ENCODE peak calls at places on chromosomes 11 and 22, in five cellular contexts. One of them, this sample, is unnamed.

GRCh38 chr11:97683733-97684132 is 1293.9 kb downstream of the JRKL start:
- DNase-seq in HepG2: peak
- DNase-seq in K562: peak
- DNase-seq in HCT116: no peak
- DNase-seq in H1: peak
- DNase-seq in this sample: no peak

GRCh38 chr11:32809313-32809712 is 14.9 kb upstream of the CCDC73 start:
- DNase-seq in K562: peak
- DNase-seq in HCT116: peak
- DNase-seq in HepG2: peak
- DNase-seq in H1: peak
- DNase-seq in this sample: no peak

GRCh38 chr11:79078999-79079398 is 361.8 kb downstream of the TENM4 start:
- DNase-seq in K562: no peak
- DNase-seq in HCT116: no peak
- DNase-seq in H1: no peak
- DNase-seq in HepG2: no peak
- DNase-seq in this sample: no peak

GRCh38 chr22:18927573-18927972 is 8.5 kb downstream of the PRODH start:
- DNase-seq in K562: no peak
- DNase-seq in HCT116: no peak
- DNase-seq in HepG2: no peak
- DNase-seq in H1: no peak
- DNase-seq in this sample: no peak

GRCh38 chr11:35190804-35191348 is 51.9 kb downstream of the CD44 start:
- DNase-seq in HCT116: no peak
- DNase-seq in HepG2: peak
- DNase-seq in H1: no peak
- DNase-seq in K562: no peak
- DNase-seq in this sample: no peak

GRCh38 chr11:2099523-2100316 is 39.5 kb downstream of the IGF2 start:
- DNase-seq in HCT116: no peak
- DNase-seq in H1: no peak
- DNase-seq in HepG2: no peak
- DNase-seq in K562: no peak
- DNase-seq in this sample: no peak

GRCh38 chr11:128463386-128463829 is 124.0 kb downstream of the ETS1 start:
- DNase-seq in H1: no peak
- DNase-seq in HepG2: no peak
- DNase-seq in K562: no peak
- DNase-seq in HCT116: no peak
- DNase-seq in this sample: no peak

GRCh38 chr11:94539420-94539819 is 4.3 kb upstream of the FUT4 start:
- DNase-seq in HCT116: no peak
- DNase-seq in HepG2: no peak
- DNase-seq in H1: no peak
- DNase-seq in K562: no peak
- DNase-seq in this sample: no peak

GRCh38 chr11:123546515-123546914 is 107.9 kb downstream of the SCN3B start:
- DNase-seq in HCT116: no peak
- DNase-seq in H1: no peak
- DNase-seq in K562: no peak
- DNase-seq in HepG2: no peak
- DNase-seq in this sample: no peak

GRCh38 chr22:46070215-46070721 is 80.1 kb upstream of the PPARA start:
- DNase-seq in H1: peak
- DNase-seq in HCT116: no peak
- DNase-seq in K562: no peak
- DNase-seq in HepG2: peak
- DNase-seq in this sample: no peak

GRCh38 chr22:43078522-43078921 is 10.7 kb downstream of the TTLL1 start:
- DNase-seq in HepG2: peak
- DNase-seq in K562: peak
- DNase-seq in H1: no peak
- DNase-seq in HCT116: no peak
- DNase-seq in this sample: no peak

GRCh38 chr11:64225608-64226506 is at the start of the genes NUDT22 and TRPT1:
- DNase-seq in HepG2: peak
- DNase-seq in K562: peak
- DNase-seq in HCT116: no peak
- DNase-seq in H1: peak
- DNase-seq in this sample: no peak

GRCh38 chr11:45105233-45105992 is 41.0 kb upstream of the PRDM11 start:
- DNase-seq in H1: peak
- DNase-seq in K562: peak
- DNase-seq in HepG2: peak
- DNase-seq in HCT116: peak
- DNase-seq in this sample: no peak

GRCh38 chr11:10730151-10730550 is 20.9 kb upstream of the CTR9 start:
- DNase-seq in HCT116: no peak
- DNase-seq in K562: no peak
- DNase-seq in HepG2: no peak
- DNase-seq in H1: no peak
- DNase-seq in this sample: no peak

GRCh38 chr11:101458161-101458560 is 125.6 kb downstream of the TRPC6 start:
- DNase-seq in K562: no peak
- DNase-seq in HCT116: no peak
- DNase-seq in HepG2: no peak
- DNase-seq in H1: no peak
- DNase-seq in this sample: no peak

GRCh38 chr11:73072935-73073481 is 69.1 kb downstream of the FCHSD2 start:
- DNase-seq in HepG2: no peak
- DNase-seq in K562: no peak
- DNase-seq in H1: no peak
- DNase-seq in HCT116: no peak
- DNase-seq in this sample: peak

GRCh38 chr11:43358308-43358669 is 431 bp upstream of the TTC17 start:
- DNase-seq in HCT116: no peak
- DNase-seq in HepG2: no peak
- DNase-seq in H1: no peak
- DNase-seq in K562: peak
- DNase-seq in this sample: no peak

GRCh38 chr11:74185695-74186094 is 14.6 kb downstream of the PPME1 start:
- DNase-seq in HepG2: no peak
- DNase-seq in H1: no peak
- DNase-seq in HCT116: no peak
- DNase-seq in K562: no peak
- DNase-seq in this sample: no peak

GRCh38 chr11:74185285-74185684 is 14.2 kb downstream of the PPME1 start:
- DNase-seq in HepG2: no peak
- DNase-seq in H1: no peak
- DNase-seq in K562: no peak
- DNase-seq in HCT116: no peak
- DNase-seq in this sample: no peak

GRCh38 chr11:74179234-74180126 is 8.4 kb downstream of the PPME1 start:
- DNase-seq in HCT116: no peak
- DNase-seq in H1: no peak
- DNase-seq in K562: no peak
- DNase-seq in HepG2: no peak
- DNase-seq in this sample: no peak

GRCh38 chr11:74182635-74183034 is 11.5 kb downstream of the PPME1 start:
- DNase-seq in HCT116: no peak
- DNase-seq in HepG2: no peak
- DNase-seq in H1: no peak
- DNase-seq in K562: no peak
- DNase-seq in this sample: no peak
- TF ChIP-seq SRF in HCT116: no peak
- TF ChIP-seq SRF in HepG2: no peak
- TF ChIP-seq SRF in H1: no peak
- TF ChIP-seq SRF in K562: no peak
- TF ChIP-seq SRF in this sample: no peak

GRCh38 chr11:69704508-69705245 is 855 bp upstream of the FGF19 start:
- DNase-seq in H1: peak
- DNase-seq in HCT116: no peak
- DNase-seq in K562: peak
- DNase-seq in HepG2: no peak
- DNase-seq in this sample: no peak

GRCh38 chr11:69705246-69705856 is 1.5 kb upstream of the FGF19 start:
- DNase-seq in HepG2: no peak
- DNase-seq in H1: peak
- DNase-seq in HCT116: no peak
- DNase-seq in K562: no peak
- DNase-seq in this sample: no peak

GRCh38 chr11:69702239-69702668 is 1.6 kb downstream of the FGF19 start:
- DNase-seq in HepG2: peak
- DNase-seq in HCT116: no peak
- DNase-seq in H1: peak
- DNase-seq in K562: no peak
- DNase-seq in this sample: no peak

GRCh38 chr11:69702769-69703510 is 882 bp downstream of the FGF19 start:
- DNase-seq in K562: no peak
- DNase-seq in HCT116: no peak
- DNase-seq in HepG2: no peak
- DNase-seq in H1: peak
- DNase-seq in this sample: no peak

DNA sequence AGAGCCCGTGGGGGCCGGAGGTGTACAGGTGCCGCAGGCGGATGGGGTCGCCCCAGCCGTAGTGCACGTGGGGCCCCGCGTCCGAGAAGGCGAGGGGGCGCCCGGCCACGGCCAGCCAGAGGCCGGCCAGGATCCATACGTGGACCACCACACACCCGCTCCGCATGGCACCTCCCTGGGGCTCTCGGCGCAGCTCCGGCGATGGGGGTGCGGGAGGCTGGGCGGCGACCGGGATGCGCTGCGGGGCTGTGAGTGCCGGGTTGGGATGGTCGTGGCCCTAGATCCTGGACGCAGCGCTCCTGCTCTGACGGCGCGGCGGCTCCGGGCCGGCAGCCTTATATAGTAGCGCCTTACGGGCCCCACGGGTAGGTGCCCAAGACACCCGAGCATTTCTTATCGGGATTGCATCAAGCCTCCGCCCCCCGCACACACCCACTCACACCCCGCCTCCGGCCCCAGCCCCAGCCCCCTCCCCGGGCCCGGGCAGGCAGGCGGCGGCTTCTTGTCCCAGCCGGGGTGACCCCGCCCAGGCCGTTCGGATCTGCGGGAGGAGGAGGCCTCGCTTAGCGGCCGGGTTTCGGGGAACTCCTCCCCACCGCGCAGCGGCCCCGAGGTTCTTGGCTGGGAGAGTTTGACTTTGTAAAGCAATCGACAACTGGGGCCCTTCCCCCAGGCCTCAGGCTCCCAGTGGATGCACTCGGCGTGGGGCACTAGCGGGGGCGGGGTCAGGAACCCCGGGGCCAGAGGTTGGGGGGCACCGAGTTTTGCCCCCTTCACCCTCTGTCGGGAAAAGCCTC is at the start of gene FGF19:
- DNase-seq in K562: no peak
- DNase-seq in HCT116: no peak
- DNase-seq in H1: peak
- DNase-seq in HepG2: no peak
- DNase-seq in this sample: no peak
- TF ChIP-seq SRF in K562: no peak
- TF ChIP-seq SRF in HCT116: no peak
- TF ChIP-seq SRF in H1: no peak
- TF ChIP-seq SRF in HepG2: no peak
- TF ChIP-seq SRF in this sample: no peak

GRCh38 chr11:68546555-68546954 is 86.0 kb downstream of the PPP6R3 start:
- DNase-seq in HepG2: peak
- DNase-seq in K562: peak
- DNase-seq in H1: no peak
- DNase-seq in HCT116: no peak
- DNase-seq in this sample: no peak
- TF ChIP-seq SRF in HepG2: no peak
- TF ChIP-seq SRF in K562: no peak
- TF ChIP-seq SRF in H1: no peak
- TF ChIP-seq SRF in HCT116: no peak
- TF ChIP-seq SRF in this sample: no peak

GRCh38 chr11:18748766-18749375 is 22.9 kb upstream of the IGSF22 start:
- DNase-seq in H1: no peak
- DNase-seq in K562: no peak
- DNase-seq in HCT116: no peak
- DNase-seq in HepG2: no peak
- DNase-seq in this sample: no peak
- TF ChIP-seq SRF in H1: no peak
- TF ChIP-seq SRF in K562: no peak
- TF ChIP-seq SRF in HCT116: no peak
- TF ChIP-seq SRF in HepG2: no peak
- TF ChIP-seq SRF in this sample: no peak

DNA sequence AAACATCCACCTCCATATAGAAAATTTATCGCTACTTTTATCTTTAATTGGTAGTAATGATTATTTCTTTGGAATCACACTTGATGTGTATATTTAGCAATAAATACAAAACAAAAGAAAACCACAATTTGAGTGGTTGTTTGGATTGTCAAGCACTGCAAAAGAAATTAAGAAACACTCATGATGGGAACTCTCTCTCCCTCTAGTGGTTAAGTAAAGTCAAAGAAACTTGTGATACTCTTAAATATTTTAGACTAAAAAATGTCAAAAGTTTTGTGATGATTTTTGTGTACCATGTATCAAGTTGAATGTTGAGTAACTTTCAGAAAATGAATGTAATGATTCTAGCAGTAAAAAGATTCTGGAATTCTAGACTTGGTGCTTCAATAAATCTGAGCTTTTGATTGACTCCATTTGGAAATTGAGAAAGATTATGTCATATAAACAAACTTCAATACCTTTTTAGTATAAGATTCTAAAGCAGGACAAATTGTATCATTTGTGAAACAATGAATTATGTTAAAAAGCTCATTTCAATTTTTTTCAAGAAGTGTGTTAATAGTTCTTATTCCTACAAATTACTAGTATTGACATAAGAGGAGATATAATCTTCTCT is 20.8 kb downstream of the MUC15 start:
- DNase-seq in H1: no peak
- DNase-seq in K562: no peak
- DNase-seq in HCT116: no peak
- DNase-seq in HepG2: no peak
- DNase-seq in this sample: no peak
- TF ChIP-seq SRF in H1: no peak
- TF ChIP-seq SRF in K562: no peak
- TF ChIP-seq SRF in HCT116: no peak
- TF ChIP-seq SRF in HepG2: no peak
- TF ChIP-seq SRF in this sample: no peak

This sample was measured in GM12878.